ENCODE peak calls at places on chromosomes 4 and X, in ten cellular contexts. H is mucosa of descending colon, I is upper lobe of right lung, X is spleen, E is H7, Z is IMR-90, J is AG10803, W is epithelial cell of esophagus, K is kidney epithelial cell, T is stomach. S is an unnamed sample.

GRCh38 chrX:104013158-104013557 is 350 bp downstream of the H2BW1 start:
- DNase-seq in H (no peak), I (no peak), X (peak), E (no peak), Z (no peak), J (no peak), W (no peak), K (no peak), T (no peak), S (no peak)

GRCh38 chrX:134735015-134735414 is 76.7 kb upstream of the PLAC1 start:
- DNase-seq in H (no peak), I (no peak), X (no peak), E (no peak), Z (no peak), J (no peak), W (no peak), K (no peak), T (no peak), S (no peak)

GRCh38 chrX:20352504-20352903 is 85.8 kb upstream of the RPS6KA3 start:
- DNase-seq in H (no peak), I (no peak), X (no peak), E (no peak), Z (no peak), J (no peak), W (no peak), K (no peak), T (no peak), S (no peak)

GRCh38 chrX:74349387-74349786 is 45.4 kb downstream of the ZCCHC13 start:
- DNase-seq in H (no peak), I (no peak), X (no peak), E (no peak), Z (peak), J (peak), W (peak), K (peak), T (no peak), S (no peak)

GRCh38 chr4:117324851-117325491 is 239.6 kb upstream of the TRAM1L1 start:
- DNase-seq in H (no peak), I (no peak), X (no peak), E (no peak), Z (peak), J (no peak), W (peak), K (peak), T (no peak), S (no peak)

GRCh38 chr4:138938371-138938699 is 77.2 kb upstream of the NOCT start:
- DNase-seq in H (no peak), I (no peak), X (no peak), E (peak), Z (peak), J (peak), W (peak), K (no peak), T (no peak), S (no peak)

GRCh38 chr4:8844976-8845690 is 26.5 kb downstream of the HMX1 start:
- DNase-seq in H (no peak), I (peak), X (peak), E (no peak), Z (no peak), J (no peak), W (no peak), K (no peak), T (no peak), S (peak)

GRCh38 chr4:69787879-69788278 is 27.5 kb upstream of the SULT1B1 start:
- DNase-seq in H (no peak), I (no peak), X (no peak), E (no peak), Z (peak), J (no peak), W (peak), K (no peak), T (no peak), S (no peak)

GRCh38 chr4:123452585-123452984 is 56.0 kb downstream of the SPRY1 start:
- DNase-seq in H (no peak), I (no peak), X (no peak), E (no peak), Z (peak), J (peak), W (peak), K (peak), T (peak), S (no peak)

GRCh38 chrX:153818571-153819397 is 11.6 kb downstream of the PDZD4 start:
- DNase-seq in H (no peak), I (no peak), X (peak), E (peak), Z (no peak), J (no peak), W (no peak), K (no peak), T (peak), S (peak)

GRCh38 chr4:148376151-148376550 is 66.1 kb downstream of the NR3C2 start:
- DNase-seq in H (no peak), I (no peak), X (no peak), E (no peak), Z (peak), J (peak), W (peak), K (peak), T (peak), S (peak)

GRCh38 chr4:111362891-111363290 is 740.0 kb upstream of the PITX2 start:
- DNase-seq in H (no peak), I (no peak), X (no peak), E (no peak), Z (peak), J (peak), W (no peak), K (no peak), T (no peak), S (no peak)

GRCh38 chr4:139617702-139618490 is 47.7 kb upstream of the MGST2 start:
- DNase-seq in H (no peak), I (no peak), X (no peak), E (no peak), Z (no peak), J (no peak), W (no peak), K (no peak), T (no peak), S (no peak)

GRCh38 chr4:105092356-105092755 is 54.3 kb upstream of the TET2 start:
- DNase-seq in H (no peak), I (no peak), X (no peak), E (no peak), Z (peak), J (peak), W (peak), K (peak), T (no peak), S (no peak)

GRCh38 chr4:38002451-38003071 is 42.4 kb downstream of the PTTG2 start:
- DNase-seq in H (no peak), I (no peak), X (no peak), E (no peak), Z (peak), J (peak), W (peak), K (peak), T (no peak), S (no peak)

GRCh38 chrX:112211459-112211858 is 128.9 kb upstream of the TRPC5 start:
- DNase-seq in H (no peak), I (no peak), X (no peak), E (no peak), Z (peak), J (peak), W (peak), K (no peak), T (no peak), S (no peak)

GRCh38 chr4:88166608-88167007 is 8.2 kb upstream of the ABCG2 start:
- DNase-seq in H (no peak), I (no peak), X (no peak), E (no peak), Z (no peak), J (no peak), W (no peak), K (no peak), T (no peak), S (no peak)

GRCh38 chrX:128781506-128781905 is 729.3 kb upstream of the ACTRT1 start:
- DNase-seq in H (no peak), I (no peak), X (no peak), E (peak), Z (no peak), J (no peak), W (peak), K (no peak), T (peak), S (peak)

GRCh38 chrX:155718964-155719586 is 106.3 kb upstream of the TMLHE start:
- DNase-seq in H (no peak), I (no peak), X (no peak), E (no peak), Z (no peak), J (peak), W (no peak), K (no peak), T (no peak), S (no peak)

GRCh38 chrX:123083924-123084323 is 100.2 kb upstream of the GRIA3 start:
- DNase-seq in H (no peak), I (no peak), X (no peak), E (no peak), Z (no peak), J (peak), W (peak), K (no peak), T (no peak), S (no peak)

GRCh38 chr4:56048621-56049427 is 100.1 kb downstream of the CEP135 start:
- DNase-seq in H (peak), I (peak), X (peak), E (peak), Z (peak), J (peak), W (peak), K (no peak), T (peak), S (peak)

GRCh38 chrX:41692162-41692749 is 3.5 kb downstream of the GPR34 start:
- DNase-seq in H (no peak), I (no peak), X (no peak), E (no peak), Z (peak), J (peak), W (no peak), K (no peak), T (no peak), S (no peak)

GRCh38 chrX:100731441-100732281 is at the start of gene SYTL4:
- DNase-seq in H (peak), I (peak), X (peak), E (peak), Z (no peak), J (no peak), W (peak), K (no peak), T (peak), S (no peak)

GRCh38 chr4:156971168-156971601 is 414 bp downstream of the PDGFC start:
- DNase-seq in H (peak), I (peak), X (peak), E (peak), Z (no peak), J (no peak), W (no peak), K (no peak), T (peak), S (no peak)

GRCh38 chrX:156001667-156002021 is 4.1 kb downstream of the IL9R start:
- DNase-seq in H (no peak), I (no peak), X (no peak), E (peak), Z (no peak), J (no peak), W (no peak), K (no peak), T (no peak), S (no peak)

GRCh38 chr4:70831293-70831692 is 8.4 kb downstream of the GRSF1 start:
- DNase-seq in H (no peak), I (no peak), X (no peak), E (no peak), Z (no peak), J (no peak), W (no peak), K (no peak), T (no peak), S (no peak)

GRCh38 chrX:22686138-22686541 is 313.6 kb upstream of the DDX53 start:
- DNase-seq in H (no peak), I (no peak), X (peak), E (peak), Z (peak), J (peak), W (peak), K (peak), T (no peak), S (no peak)

GRCh38 chr4:84531689-84532088 is 32.6 kb upstream of the NKX6-1 start:
- DNase-seq in H (no peak), I (no peak), X (no peak), E (no peak), Z (no peak), J (no peak), W (peak), K (no peak), T (no peak), S (no peak)

GRCh38 chr4:139301821-139302611 is at the start of gene NDUFC1:
- DNase-seq in H (peak), I (peak), X (peak), E (peak), Z (peak), J (peak), W (peak), K (no peak), T (peak), S (peak)

DNA sequence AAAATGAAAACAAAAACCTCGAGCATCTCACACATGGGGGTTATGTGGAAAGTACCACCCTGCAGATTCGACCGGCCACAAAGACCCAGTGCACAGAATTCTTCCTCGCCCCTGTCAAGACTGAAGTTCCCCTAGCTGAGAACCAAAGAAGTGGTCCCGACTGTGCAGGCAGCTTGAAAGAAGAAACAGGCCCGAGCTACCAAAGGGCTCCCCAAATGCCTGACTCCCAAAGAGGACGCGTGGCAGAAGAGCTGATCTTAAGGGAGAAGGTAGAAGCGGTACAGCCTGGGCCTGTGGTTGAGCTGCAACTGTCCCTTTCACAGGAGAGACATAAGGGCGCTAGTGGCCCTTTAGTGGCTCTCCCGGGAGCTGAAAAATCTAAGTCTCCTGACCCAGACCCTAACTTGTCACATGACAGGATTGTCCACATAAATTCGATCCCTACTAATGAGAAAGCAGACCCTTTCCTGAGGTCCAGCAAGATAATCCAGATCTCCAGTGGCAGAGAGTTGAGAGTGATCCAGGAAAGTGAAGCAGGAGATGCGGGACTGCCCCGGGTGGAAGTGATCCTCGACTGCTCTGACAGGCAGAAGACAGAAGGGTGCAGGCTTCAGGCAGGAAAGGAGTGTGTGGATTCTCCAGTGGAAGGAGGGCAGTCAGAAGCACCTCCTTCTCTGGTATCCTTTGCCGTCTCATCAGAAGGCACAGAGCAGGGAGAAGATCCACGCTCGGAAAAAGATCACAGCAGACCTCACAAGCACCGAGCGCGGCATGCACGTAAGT is 108.8 kb upstream of the MYOZ2 start:
- DNase-seq in H (no peak), I (no peak), X (no peak), E (no peak), Z (no peak), J (peak), W (no peak), K (no peak), T (no peak), S (peak)
- H3K4me3 ChIP-seq in H (no peak), I (peak), X (no peak), E (no peak), Z (peak), J (peak), W (no peak), K (no peak), T (peak), S (no peak)

GRCh38 chr4:52659722-52660261 is 691 bp upstream of the USP46 start:
- DNase-seq in H (peak), I (peak), X (peak), E (peak), Z (no peak), J (peak), W (no peak), K (no peak), T (peak), S (peak)

GRCh38 chr4:52661966-52662705 is 3.0 kb upstream of the USP46 start:
- DNase-seq in H (no peak), I (no peak), X (no peak), E (no peak), Z (no peak), J (peak), W (peak), K (no peak), T (no peak), S (no peak)

GRCh38 chr4:52659016-52659721 is at the start of gene USP46:
- DNase-seq in H (peak), I (peak), X (peak), E (peak), Z (peak), J (peak), W (peak), K (no peak), T (peak), S (peak)

GRCh38 chr4:52658671-52659015 is 458 bp downstream of the USP46 start:
- DNase-seq in H (peak), I (no peak), X (no peak), E (peak), Z (no peak), J (no peak), W (no peak), K (no peak), T (no peak), S (no peak)

DNA sequence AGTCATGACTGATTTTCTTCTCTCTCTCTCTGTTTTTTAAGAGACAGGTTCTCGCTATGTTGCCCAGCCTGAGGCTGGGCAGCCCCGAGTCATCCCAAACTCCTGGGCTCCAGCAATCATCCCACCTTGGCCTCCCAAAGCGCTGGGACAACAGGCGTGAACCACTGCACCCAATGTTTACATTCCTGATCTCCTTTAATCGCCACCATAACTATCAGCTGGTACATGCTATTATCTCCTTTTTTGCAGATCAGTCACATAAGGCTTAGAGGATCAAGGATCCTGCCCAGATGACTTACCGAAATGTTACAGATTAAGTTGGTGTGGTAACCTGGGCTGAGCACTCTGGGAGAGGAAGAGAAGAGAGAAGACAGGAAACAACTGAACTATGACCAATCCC is 1.5 kb upstream of the USP46 start:
- DNase-seq in H (no peak), I (no peak), X (no peak), E (no peak), Z (no peak), J (no peak), W (no peak), K (no peak), T (no peak), S (no peak)
- H3K4me3 ChIP-seq in H (no peak), I (peak), X (no peak), E (no peak), Z (no peak), J (no peak), W (no peak), K (no peak), T (no peak), S (no peak)

DNA sequence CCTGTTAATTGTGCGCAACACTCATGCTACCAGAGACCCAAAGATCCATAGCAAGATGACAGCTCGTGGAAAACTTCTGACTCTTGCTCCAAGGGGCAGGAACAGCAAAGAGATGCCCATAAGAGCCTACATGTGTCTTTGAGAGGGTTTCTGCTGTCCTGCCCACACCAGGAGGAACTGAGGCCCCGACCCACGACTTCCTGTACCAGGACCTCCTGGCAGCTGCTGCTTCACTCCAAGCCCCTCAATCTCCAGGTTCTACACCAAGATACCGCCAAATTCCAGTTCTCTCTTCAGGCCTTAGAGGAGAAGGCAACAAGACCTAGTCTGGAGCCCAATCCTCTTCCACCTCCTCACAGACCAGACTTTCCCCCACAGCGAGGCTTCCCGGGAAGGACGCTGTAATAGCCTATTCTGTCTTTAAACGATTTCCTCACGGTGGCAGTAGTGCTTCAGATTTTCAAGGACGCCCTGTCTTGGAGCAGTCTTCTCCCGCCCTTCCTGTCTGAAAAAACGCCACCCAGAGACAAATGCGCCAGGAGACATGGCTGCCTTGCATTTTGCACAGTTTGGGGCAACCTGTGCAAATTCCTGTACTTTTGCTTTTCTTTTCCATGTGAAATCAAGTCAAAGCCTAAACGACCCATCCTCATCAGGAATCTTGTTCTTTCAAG is 230.2 kb upstream of the STK26 start:
- DNase-seq in H (peak), I (no peak), X (peak), E (no peak), Z (peak), J (peak), W (no peak), K (peak), T (peak), S (peak)
- H3K4me3 ChIP-seq in H (no peak), I (no peak), X (peak), E (no peak), Z (peak), J (no peak), W (no peak), K (peak), T (no peak), S (no peak)

GRCh38 chr4:77613267-77613666 is 7.6 kb downstream of the CXCL13 start:
- DNase-seq in H (no peak), I (no peak), X (no peak), E (no peak), Z (no peak), J (no peak), W (no peak), K (no peak), T (no peak), S (no peak)
- H3K4me3 ChIP-seq in H (no peak), I (no peak), X (no peak), E (no peak), Z (no peak), J (no peak), W (no peak), K (no peak), T (no peak), S (no peak)

DNA sequence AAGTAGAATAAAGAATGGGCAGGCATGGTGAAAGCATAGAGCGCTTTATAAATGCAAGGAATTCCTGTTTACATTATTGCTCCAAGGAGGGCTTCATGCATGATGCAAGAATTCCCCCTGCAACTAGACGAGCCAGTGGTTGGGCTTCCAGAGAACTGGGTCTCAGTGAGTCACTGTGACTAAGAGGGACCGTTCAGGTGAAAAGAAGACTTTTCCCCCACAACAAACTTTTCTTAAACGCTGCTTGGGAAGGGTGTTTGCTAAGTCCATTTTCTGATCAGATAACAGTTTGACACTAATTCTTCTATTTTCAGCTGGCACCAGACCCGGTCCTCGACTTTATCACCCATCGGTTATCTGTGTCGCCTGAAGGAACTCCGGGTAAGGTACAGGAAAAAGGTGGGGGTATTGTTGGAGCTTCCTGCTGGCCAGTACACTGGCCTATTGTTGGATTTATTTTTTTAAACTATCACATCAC is 40.1 kb downstream of the LDB2 start:
- DNase-seq in H (no peak), I (no peak), X (no peak), E (peak), Z (peak), J (no peak), W (no peak), K (peak), T (no peak), S (no peak)
- H3K4me3 ChIP-seq in H (no peak), I (no peak), X (no peak), E (no peak), Z (no peak), J (no peak), W (no peak), K (no peak), T (no peak), S (no peak)